ENCODE peak calls at places on chromosomes 12 and 14, in six cellular contexts. Q, V, S, X, R and Y are unnamed samples.

GRCh38 chr12:39620664-39621658 is 1.4 kb upstream of the ABCD2 start:
- DNase-seq in Q (no peak), V (no peak), S (no peak), X (no peak), R (peak), Y (no peak)

GRCh38 chr12:93122569-93123091 is 193.5 kb upstream of the EEA1 start:
- DNase-seq in Q (no peak), V (no peak), S (peak), X (no peak), R (no peak), Y (no peak)

GRCh38 chr14:78405071-78405856 is 235.1 kb downstream of the NRXN3 start:
- DNase-seq in Q (no peak), V (no peak), S (no peak), X (no peak), R (no peak), Y (no peak)

GRCh38 chr14:38224328-38224727 is 16.6 kb downstream of the SSTR1 start:
- DNase-seq in Q (no peak), V (no peak), S (no peak), X (no peak), R (no peak), Y (no peak)

GRCh38 chr12:58105225-58106119 is 164.1 kb downstream of the ATP23 start:
- DNase-seq in Q (no peak), V (peak), S (no peak), X (no peak), R (no peak), Y (no peak)

GRCh38 chr12:12024958-12025682 is 45.6 kb upstream of the BCL2L14 start:
- DNase-seq in Q (no peak), V (no peak), S (no peak), X (peak), R (peak), Y (no peak)

GRCh38 chr12:132600048-132601032 is 10.0 kb downstream of the LRCOL1 start:
- DNase-seq in Q (no peak), V (peak), S (peak), X (peak), R (no peak), Y (peak)

GRCh38 chr14:90491221-90491867 is 94.5 kb downstream of the CALM1 start:
- DNase-seq in Q (no peak), V (no peak), S (no peak), X (no peak), R (no peak), Y (peak)

GRCh38 chr12:106709068-106709511 is 65.4 kb upstream of the RIC8B start:
- DNase-seq in Q (no peak), V (peak), S (no peak), X (no peak), R (no peak), Y (no peak)

DNA sequence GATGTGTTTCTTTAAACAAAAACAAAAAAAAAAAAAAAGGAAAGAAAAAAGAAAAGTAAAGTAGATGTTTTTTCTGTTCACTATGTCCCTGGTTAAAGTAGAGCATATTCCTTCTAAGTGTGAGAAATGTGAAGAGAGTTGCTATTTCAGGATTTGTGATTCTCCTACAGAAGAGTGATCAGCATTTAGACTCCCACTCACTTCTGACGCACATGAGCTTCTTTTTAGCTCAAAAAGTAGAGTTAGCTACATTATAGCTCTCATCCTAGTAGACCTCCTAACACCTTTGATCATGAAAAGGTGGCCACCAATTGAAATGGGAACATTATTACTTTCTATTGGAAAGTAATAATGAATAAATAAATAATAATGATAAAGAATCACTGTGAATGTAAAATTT is 368.2 kb downstream of the NAV3 start:
- DNase-seq in Q (no peak), V (no peak), S (no peak), X (no peak), R (no peak), Y (no peak)
- TF ChIP-seq CTCF in Q (no peak), V (no peak), S (no peak), X (no peak), R (no peak), Y (no peak)

GRCh38 chr12:3122841-3123678 is 45.9 kb downstream of the TSPAN9 start:
- DNase-seq in Q (peak), V (peak), S (no peak), X (no peak), R (no peak), Y (no peak)
- TF ChIP-seq POLR2AphosphoS5 in Q (no peak), V (no peak), S (no peak), X (peak), R (no peak), Y (peak)

GRCh38 chr14:87108726-87109125 is 884.3 kb downstream of the GALC start:
- DNase-seq in Q (no peak), V (no peak), S (no peak), X (no peak), R (no peak), Y (no peak)

GRCh38 chr14:87109271-87109670 is 883.7 kb downstream of the GALC start:
- DNase-seq in Q (no peak), V (no peak), S (no peak), X (no peak), R (no peak), Y (no peak)

GRCh38 chr14:87111741-87112140 is 881.2 kb downstream of the GALC start:
- DNase-seq in Q (no peak), V (no peak), S (no peak), X (no peak), R (no peak), Y (no peak)

GRCh38 chr14:87113286-87113685 is 879.7 kb downstream of the GALC start:
- DNase-seq in Q (no peak), V (peak), S (no peak), X (no peak), R (no peak), Y (no peak)

DNA sequence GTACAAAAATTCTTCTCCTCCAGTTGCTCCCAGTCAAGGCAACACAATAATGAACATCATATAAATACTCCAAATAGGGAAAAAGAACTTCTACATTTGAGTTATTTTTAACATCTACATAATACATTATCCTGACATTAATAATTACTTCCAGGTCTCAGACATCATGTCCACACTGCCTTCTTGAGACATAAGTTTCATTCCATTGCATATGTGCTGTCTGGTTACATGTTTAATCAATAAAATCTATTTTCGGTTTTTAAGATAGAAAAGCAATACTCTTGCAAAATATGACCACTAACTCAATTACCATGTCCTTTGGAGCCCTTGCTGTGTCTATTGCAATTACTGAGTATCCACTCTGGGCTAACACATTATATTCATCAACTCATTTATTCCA is 881.8 kb downstream of the GALC start:
- DNase-seq in Q (no peak), V (no peak), S (no peak), X (no peak), R (no peak), Y (no peak)
- H3K27ac ChIP-seq in Q (no peak), V (no peak), S (no peak), X (no peak), R (no peak), Y (no peak)

GRCh38 chr12:9881988-9882387 is 699 bp downstream of the KLRF2 start:
- DNase-seq in Q (no peak), V (no peak), S (no peak), X (no peak), R (no peak), Y (no peak)
- TF ChIP-seq CTCF in Q (no peak), V (no peak), S (no peak), X (no peak), R (no peak), Y (no peak)